ENCODE peak calls at places on chromosomes 6 and 20, in eight cellular contexts. O, K, X, S, Q, T, I and R are unnamed samples.

GRCh38 chr20:16054917-16055316 is 518.3 kb downstream of the KIF16B start:
- DNase-seq in O (no peak), K (no peak), X (no peak), S (no peak), Q (no peak), T (no peak), I (no peak), R (no peak)

GRCh38 chr20:13525225-13525940 is 113.3 kb downstream of the TASP1 start:
- DNase-seq in O (no peak), K (no peak), X (peak; percentile 95), S (no peak), Q (peak; percentile 85), T (peak; percentile 83), I (no peak), R (no peak)

GRCh38 chr20:58308680-58309527 is 611 bp upstream of the RAB22A start:
- DNase-seq in O (peak; percentile 95), K (peak; percentile 90), X (peak; percentile 43), S (peak; percentile 68), Q (peak; percentile 11), T (no peak), I (peak; percentile 68), R (peak; percentile 74)

GRCh38 chr6:161215876-161216615 is 57.8 kb downstream of the AGPAT4 start:
- DNase-seq in O (no peak), K (no peak), X (no peak), S (no peak), Q (peak; percentile 55), T (no peak), I (no peak), R (no peak)

GRCh38 chr6:2919886-2920285 is 16.8 kb upstream of the SERPINB9 start:
- DNase-seq in O (no peak), K (no peak), X (no peak), S (no peak), Q (no peak), T (no peak), I (no peak), R (no peak)

GRCh38 chr6:43367245-43367984 is 2.0 kb downstream of the ZNF318 start:
- DNase-seq in O (no peak), K (no peak), X (no peak), S (no peak), Q (no peak), T (no peak), I (no peak), R (peak; percentile 54)

GRCh38 chr20:23047738-23048214 is 1.7 kb downstream of the THBD start:
- DNase-seq in O (no peak), K (peak; percentile 79), X (no peak), S (no peak), Q (no peak), T (no peak), I (no peak), R (no peak)

GRCh38 chr6:144066745-144067484 is 28.5 kb downstream of the SF3B5 start:
- DNase-seq in O (no peak), K (no peak), X (no peak), S (no peak), Q (no peak), T (no peak), I (no peak), R (no peak)

GRCh38 chr20:21109144-21109543 is 3.0 kb upstream of the LINC00237 start:
- DNase-seq in O (no peak), K (no peak), X (no peak), S (no peak), Q (no peak), T (no peak), I (no peak), R (no peak)

GRCh38 chr6:115393821-115394220 is 666.9 kb downstream of the FRK start:
- DNase-seq in O (no peak), K (no peak), X (no peak), S (no peak), Q (no peak), T (no peak), I (no peak), R (no peak)

GRCh38 chr6:101070044-101070608 is 189.0 kb upstream of the ASCC3 start:
- DNase-seq in O (no peak), K (no peak), X (no peak), S (no peak), Q (no peak), T (no peak), I (no peak), R (no peak)

GRCh38 chr20:54162378-54162777 is 11.4 kb downstream of the CYP24A1 start:
- DNase-seq in O (no peak), K (no peak), X (no peak), S (no peak), Q (no peak), T (no peak), I (no peak), R (no peak)

GRCh38 chr20:17281478-17281877 is 54.6 kb downstream of the PCSK2 start:
- DNase-seq in O (no peak), K (no peak), X (no peak), S (peak; percentile 17), Q (no peak), T (no peak), I (peak; percentile 67), R (no peak)

GRCh38 chr6:1381397-1382330 is 7.7 kb upstream of the FOXF2 start:
- DNase-seq in O (no peak), K (no peak), X (no peak), S (peak; percentile 73), Q (no peak), T (no peak), I (peak; percentile 78), R (no peak)
- TF ChIP-seq CTCF in O (no peak), K (peak; percentile 91), X (peak; percentile 55), S (peak; percentile 92), Q (peak; percentile 66), T (peak; percentile 63), I (peak; percentile 66), R (peak; percentile 88)

GRCh38 chr20:34946661-34947060 is 8.9 kb downstream of the GSS start:
- DNase-seq in O (no peak), K (no peak), X (no peak), S (no peak), Q (no peak), T (no peak), I (no peak), R (no peak)

GRCh38 chr20:34945315-34946077 is 10.1 kb downstream of the GSS start:
- DNase-seq in O (no peak), K (no peak), X (no peak), S (no peak), Q (no peak), T (no peak), I (no peak), R (no peak)

GRCh38 chr20:34949120-34949519 is 6.5 kb downstream of the GSS start:
- DNase-seq in O (no peak), K (no peak), X (no peak), S (no peak), Q (no peak), T (no peak), I (no peak), R (no peak)

GRCh38 chr20:34947336-34947735 is 8.3 kb downstream of the GSS start:
- DNase-seq in O (no peak), K (no peak), X (no peak), S (no peak), Q (no peak), T (no peak), I (no peak), R (no peak)

GRCh38 chr20:34948030-34948429 is 7.6 kb downstream of the GSS start:
- DNase-seq in O (no peak), K (no peak), X (peak; percentile 71), S (no peak), Q (peak; percentile 57), T (peak; percentile 62), I (no peak), R (no peak)
- TF ChIP-seq CTCF in O (no peak), K (no peak), X (no peak), S (no peak), Q (no peak), T (peak; percentile 33), I (no peak), R (no peak)

GRCh38 chr20:38113401-38114325 is 51.4 kb downstream of the TGM2 start:
- DNase-seq in O (peak; percentile 80), K (no peak), X (no peak), S (no peak), Q (no peak), T (no peak), I (peak; percentile 42), R (peak; percentile 62)

GRCh38 chr20:38115896-38116295 is 49.2 kb downstream of the TGM2 start:
- DNase-seq in O (no peak), K (no peak), X (no peak), S (no peak), Q (no peak), T (no peak), I (no peak), R (no peak)

GRCh38 chr20:38114353-38114791 is 50.7 kb downstream of the TGM2 start:
- DNase-seq in O (peak; percentile 9), K (no peak), X (peak; percentile 66), S (no peak), Q (no peak), T (no peak), I (no peak), R (no peak)

GRCh38 chr20:38116409-38117165 is 48.5 kb downstream of the TGM2 start:
- DNase-seq in O (no peak), K (no peak), X (no peak), S (no peak), Q (no peak), T (no peak), I (no peak), R (no peak)

GRCh38 chr20:38115205-38115604 is 49.9 kb downstream of the TGM2 start:
- DNase-seq in O (no peak), K (no peak), X (no peak), S (no peak), Q (no peak), T (no peak), I (no peak), R (no peak)
- TF ChIP-seq CTCF in O (no peak), K (no peak), X (no peak), S (no peak), Q (peak; percentile 30), T (no peak), I (no peak), R (no peak)

GRCh38 chr6:121302882-121303281 is 31.4 kb downstream of the TBC1D32 start:
- DNase-seq in O (no peak), K (no peak), X (no peak), S (no peak), Q (no peak), T (no peak), I (no peak), R (no peak)

GRCh38 chr6:121309768-121310473 is 24.4 kb downstream of the TBC1D32 start:
- DNase-seq in O (no peak), K (no peak), X (peak; percentile 28), S (no peak), Q (peak; percentile 26), T (peak; percentile 13), I (no peak), R (no peak)

GRCh38 chr6:121310495-121310894 is 23.8 kb downstream of the TBC1D32 start:
- DNase-seq in O (no peak), K (no peak), X (no peak), S (no peak), Q (no peak), T (no peak), I (no peak), R (no peak)

DNA sequence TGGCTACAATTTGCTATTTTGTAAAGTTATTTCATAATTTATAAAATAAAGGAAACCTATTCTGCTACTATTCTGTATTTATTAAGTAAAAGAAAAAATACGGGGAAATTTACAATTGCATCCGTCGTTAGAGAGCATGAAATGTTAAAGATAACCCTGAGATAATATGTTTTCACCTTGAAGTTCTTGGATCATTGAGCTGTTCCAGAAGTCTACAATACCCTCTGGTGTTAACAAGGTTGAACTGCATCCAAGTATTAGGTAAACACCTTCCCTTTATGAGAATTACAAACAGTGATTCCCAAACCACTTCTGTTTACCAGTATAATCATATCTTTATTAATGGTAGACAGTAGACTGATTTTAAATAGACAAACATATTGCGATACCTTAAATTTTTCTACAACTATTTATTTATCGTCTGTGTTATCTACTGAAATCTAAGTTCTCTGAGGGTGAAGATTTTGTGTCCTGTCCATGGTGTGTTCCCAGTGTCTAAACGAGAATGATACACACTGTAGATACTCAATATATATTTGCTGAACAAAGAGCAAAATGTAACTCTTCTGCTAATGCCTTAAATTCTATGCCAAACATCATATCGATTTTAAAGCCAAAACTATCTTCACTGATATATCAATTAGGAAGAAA is 28.2 kb downstream of the TBC1D32 start:
- DNase-seq in O (no peak), K (no peak), X (peak; percentile 9), S (no peak), Q (no peak), T (no peak), I (peak; percentile 50), R (no peak)
- TF ChIP-seq CTCF in O (no peak), K (peak; percentile 56), X (peak; percentile 39), S (peak; percentile 40), Q (peak; percentile 50), T (peak; percentile 30), I (peak; percentile 57), R (peak; percentile 65)